ENCODE peak calls at places on chromosome 19, in five cellular contexts. N, R, D, K and L are unnamed samples.

GRCh38 chr19:48481191-48481500 is 12.0 kb downstream of the CYTH2 start:
- ATAC-seq in N (no peak), R (no peak), D (no peak), K (no peak), L (peak)

GRCh38 chr19:33349319-33350289 is 23.9 kb upstream of the CEBPG start:
- ATAC-seq in N (peak), R (no peak), D (no peak), K (no peak), L (no peak)

GRCh38 chr19:33740811-33741396 is 55.8 kb upstream of the KCTD15 start:
- ATAC-seq in N (peak), R (no peak), D (no peak), K (peak), L (no peak)

GRCh38 chr19:10389863-10390262 is 9.5 kb upstream of the TYK2 start:
- ATAC-seq in N (no peak), R (no peak), D (peak), K (peak), L (no peak)

GRCh38 chr19:4589579-4590410 is 30.3 kb upstream of the SEMA6B start:
- ATAC-seq in N (peak), R (no peak), D (peak), K (peak), L (no peak)

GRCh38 chr19:19543640-19544039 is 5.6 kb downstream of the CILP2 start:
- ATAC-seq in N (no peak), R (no peak), D (no peak), K (no peak), L (no peak)

GRCh38 chr19:55070755-55071502 is 4.7 kb upstream of the EPS8L1 start:
- ATAC-seq in N (no peak), R (peak), D (peak), K (peak), L (no peak)

GRCh38 chr19:43432866-43433673 is 18.4 kb downstream of the TEX101 start:
- ATAC-seq in N (peak), R (peak), D (peak), K (peak), L (peak)

GRCh38 chr19:29715695-29716581 is 877 bp upstream of the C19orf12 start:
- ATAC-seq in N (peak), R (no peak), D (peak), K (peak), L (peak)

GRCh38 chr19:10740798-10741197 is 22.9 kb downstream of the DNM2 start:
- ATAC-seq in N (no peak), R (no peak), D (no peak), K (peak), L (no peak)

GRCh38 chr19:1624458-1624857 is 19.2 kb upstream of the UQCR11 start:
- ATAC-seq in N (no peak), R (no peak), D (peak), K (peak), L (peak)

GRCh38 chr19:5127710-5128109 is 158.8 kb downstream of the KDM4B start:
- ATAC-seq in N (no peak), R (peak), D (no peak), K (peak), L (no peak)

GRCh38 chr19:1840541-1841115 is 7.7 kb downstream of the REXO1 start:
- ATAC-seq in N (peak), R (no peak), D (no peak), K (peak), L (peak)

GRCh38 chr19:19026299-19026971 is 6.9 kb downstream of the SUGP2 start:
- ATAC-seq in N (peak), R (peak), D (peak), K (peak), L (no peak)

GRCh38 chr19:4115818-4116385 is 8.0 kb downstream of the MAP2K2 start:
- ATAC-seq in N (no peak), R (no peak), D (peak), K (no peak), L (no peak)

GRCh38 chr19:15779756-15780476 is 7.5 kb upstream of the OR10H5 start:
- ATAC-seq in N (peak), R (peak), D (no peak), K (no peak), L (peak)

GRCh38 chr19:58558066-58558622 is at the start of gene UBE2M:
- ATAC-seq in N (no peak), R (no peak), D (no peak), K (no peak), L (no peak)

DNA sequence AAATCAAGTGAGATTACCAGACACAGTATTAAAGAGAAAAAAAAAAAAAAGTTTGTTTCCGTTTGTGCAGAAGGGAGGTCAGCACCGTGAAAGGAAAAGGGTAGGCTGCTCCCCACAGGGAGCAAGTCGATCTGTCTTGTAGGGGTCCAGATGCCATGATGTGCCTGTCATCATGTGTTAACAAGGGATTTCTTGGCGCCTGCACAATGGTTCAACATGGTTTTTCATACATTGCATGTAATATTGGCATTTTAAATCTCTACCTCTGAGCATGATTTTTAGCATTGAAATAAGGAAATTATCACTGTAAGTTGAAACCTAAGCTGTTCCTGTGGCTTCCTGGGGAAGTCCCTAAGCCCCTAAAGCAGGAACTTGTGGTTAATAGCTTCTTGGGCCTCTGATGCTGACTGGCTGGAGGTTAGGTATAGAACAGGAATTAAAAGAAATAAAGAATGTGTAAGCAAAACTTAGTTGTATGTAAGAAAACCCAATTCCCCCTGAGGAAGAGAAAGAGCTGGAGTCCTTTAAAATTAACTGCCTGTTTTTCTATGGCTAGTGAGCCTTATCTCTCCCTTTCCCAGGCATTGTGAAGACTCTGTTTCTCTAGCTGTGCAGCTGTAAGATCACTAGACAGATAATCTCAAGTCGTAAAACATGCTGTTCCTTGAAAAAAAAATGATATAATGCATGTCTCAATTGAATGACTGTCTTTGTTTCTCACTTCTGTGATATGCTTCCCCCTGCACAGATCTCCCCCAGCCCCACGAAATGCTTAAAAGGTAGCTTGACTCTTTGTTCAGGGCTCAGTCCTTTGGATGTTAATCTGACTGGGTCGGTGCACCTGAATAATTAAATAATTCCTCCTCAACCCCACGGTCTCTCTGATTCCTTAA is 7.4 kb upstream of the FCGBP start:
- ATAC-seq in N (no peak), R (no peak), D (peak), K (no peak), L (no peak)
- TF ChIP-seq POLR2AphosphoS5 in N (no peak), R (no peak), D (no peak), K (no peak), L (no peak)

DNA sequence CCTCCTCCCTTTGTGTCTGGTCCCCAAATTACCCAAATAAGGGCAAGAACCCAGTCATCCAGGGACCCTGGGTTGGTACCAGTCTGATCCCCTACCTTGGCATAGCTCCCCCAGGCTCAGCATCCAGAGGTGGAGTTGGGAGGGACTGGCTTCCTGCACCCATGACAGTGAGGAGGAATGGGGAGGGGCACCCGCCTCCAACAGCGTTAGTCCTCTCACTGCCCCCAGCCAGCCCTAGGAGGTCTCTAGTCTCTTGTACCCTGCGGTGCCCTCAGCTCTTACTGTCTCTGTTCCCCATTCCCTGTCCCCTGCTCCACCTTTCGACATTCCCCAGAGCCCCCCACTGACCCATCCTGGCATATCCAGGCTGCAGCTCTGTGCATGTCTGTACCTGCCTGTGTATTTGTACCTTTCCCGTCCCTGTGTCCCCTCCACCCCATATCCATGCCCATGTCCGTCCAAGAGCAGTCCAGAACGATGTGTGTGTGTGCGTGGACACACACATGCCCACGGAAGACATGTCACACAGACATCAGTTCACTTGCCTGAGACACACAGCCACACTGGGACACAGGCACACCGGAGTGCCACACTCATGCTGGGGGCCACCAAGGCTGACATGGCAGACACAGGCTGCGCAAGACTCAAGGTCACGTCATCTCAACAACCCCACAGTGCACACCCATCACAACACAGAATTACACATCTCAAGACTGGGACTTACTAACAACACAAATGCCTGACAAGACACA is 17.8 kb downstream of the ERFL start:
- ATAC-seq in N (no peak), R (no peak), D (no peak), K (no peak), L (no peak)
- TF ChIP-seq EP300 in N (no peak), R (no peak), D (no peak), K (no peak), L (no peak)

DNA sequence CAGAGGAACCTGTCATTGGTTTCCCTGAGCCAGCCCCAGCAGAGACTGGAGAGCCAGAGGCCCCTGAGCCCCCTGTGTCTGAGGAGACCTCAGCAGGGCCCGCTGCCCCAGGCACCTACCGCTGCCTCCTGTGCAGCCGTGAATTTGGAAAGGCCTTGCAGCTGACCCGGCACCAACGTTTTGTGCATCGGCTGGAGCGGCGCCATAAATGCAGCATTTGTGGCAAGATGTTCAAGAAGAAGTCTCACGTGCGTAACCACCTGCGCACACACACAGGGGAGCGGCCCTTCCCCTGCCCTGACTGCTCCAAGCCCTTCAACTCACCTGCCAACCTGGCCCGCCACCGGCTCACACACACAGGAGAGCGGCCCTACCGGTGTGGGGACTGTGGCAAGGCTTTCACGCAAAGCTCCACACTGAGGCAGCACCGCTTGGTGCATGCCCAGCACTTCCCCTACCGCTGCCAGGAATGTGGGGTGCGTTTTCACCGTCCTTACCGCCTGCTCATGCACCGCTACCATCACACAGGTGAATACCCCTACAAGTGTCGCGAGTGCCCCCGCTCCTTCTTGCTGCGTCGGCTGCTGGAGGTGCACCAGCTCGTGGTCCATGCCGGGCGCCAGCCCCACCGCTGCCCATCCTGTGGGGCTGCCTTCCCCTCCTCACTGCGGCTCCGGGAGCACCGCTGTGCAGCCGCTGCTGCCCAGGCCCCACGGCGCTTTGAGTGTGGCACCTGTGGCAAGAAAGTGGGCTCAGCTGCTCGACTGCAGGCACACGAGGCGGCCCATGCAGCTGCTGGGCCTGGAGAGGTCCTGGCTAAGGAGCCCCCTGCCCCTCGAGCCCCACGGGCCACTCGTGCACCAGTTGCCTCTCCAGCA is 4.2 kb downstream of the ZNF574 start:
- ATAC-seq in N (no peak), R (no peak), D (no peak), K (no peak), L (no peak)
- TF ChIP-seq POLR2AphosphoS5 in N (no peak), R (no peak), D (no peak), K (peak), L (no peak)

GRCh38 chr19:17778621-17779280 is 16.2 kb upstream of the B3GNT3 start:
- ATAC-seq in N (peak), R (peak), D (no peak), K (peak), L (peak)
- TF ChIP-seq EP300 in N (no peak), R (no peak), D (no peak), K (no peak), L (no peak)

GRCh38 chr19:17805427-17805826 is 10.5 kb downstream of the B3GNT3 start:
- ATAC-seq in N (no peak), R (no peak), D (no peak), K (no peak), L (no peak)

GRCh38 chr19:17802137-17802858 is 7.4 kb downstream of the B3GNT3 start:
- ATAC-seq in N (no peak), R (no peak), D (no peak), K (no peak), L (no peak)

GRCh38 chr19:17807731-17808316 is 12.9 kb downstream of the B3GNT3 start:
- ATAC-seq in N (no peak), R (no peak), D (no peak), K (no peak), L (no peak)

GRCh38 chr19:17806945-17807344 is 12.0 kb downstream of the B3GNT3 start:
- ATAC-seq in N (no peak), R (no peak), D (peak), K (no peak), L (no peak)

DNA sequence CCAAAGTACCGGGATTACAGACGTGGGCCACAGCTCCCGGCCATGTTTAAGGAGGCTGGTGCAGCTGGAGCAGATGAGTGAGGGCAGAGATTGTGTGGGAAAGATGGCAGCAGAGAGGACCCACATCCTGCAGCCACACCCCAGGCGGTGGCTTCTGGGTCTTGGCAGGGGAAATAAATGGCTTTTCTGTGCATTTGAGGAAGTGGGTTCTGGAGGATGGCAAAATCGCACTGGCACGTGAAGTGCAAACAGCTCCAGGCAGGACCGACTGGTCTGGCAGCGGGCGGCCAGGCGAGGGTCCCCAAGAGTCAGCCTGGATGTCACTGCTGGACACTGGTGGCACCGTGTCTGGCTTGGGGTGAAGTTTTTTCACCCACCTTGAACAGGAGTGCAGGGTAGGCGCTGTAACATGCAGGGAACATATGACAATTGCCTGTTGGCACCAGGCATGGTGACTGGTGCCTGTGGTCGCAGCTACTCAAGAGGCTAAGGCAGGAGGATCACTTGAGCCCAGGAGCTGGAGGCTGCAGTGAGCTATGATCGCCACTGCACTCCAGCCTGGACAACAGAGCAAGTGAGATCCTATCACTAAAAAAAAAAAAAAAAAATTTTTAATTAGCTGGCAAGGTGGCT is 8.4 kb downstream of the B3GNT3 start:
- ATAC-seq in N (no peak), R (no peak), D (peak), K (no peak), L (no peak)
- TF ChIP-seq POLR2AphosphoS5 in N (no peak), R (no peak), D (no peak), K (no peak), L (no peak)

DNA sequence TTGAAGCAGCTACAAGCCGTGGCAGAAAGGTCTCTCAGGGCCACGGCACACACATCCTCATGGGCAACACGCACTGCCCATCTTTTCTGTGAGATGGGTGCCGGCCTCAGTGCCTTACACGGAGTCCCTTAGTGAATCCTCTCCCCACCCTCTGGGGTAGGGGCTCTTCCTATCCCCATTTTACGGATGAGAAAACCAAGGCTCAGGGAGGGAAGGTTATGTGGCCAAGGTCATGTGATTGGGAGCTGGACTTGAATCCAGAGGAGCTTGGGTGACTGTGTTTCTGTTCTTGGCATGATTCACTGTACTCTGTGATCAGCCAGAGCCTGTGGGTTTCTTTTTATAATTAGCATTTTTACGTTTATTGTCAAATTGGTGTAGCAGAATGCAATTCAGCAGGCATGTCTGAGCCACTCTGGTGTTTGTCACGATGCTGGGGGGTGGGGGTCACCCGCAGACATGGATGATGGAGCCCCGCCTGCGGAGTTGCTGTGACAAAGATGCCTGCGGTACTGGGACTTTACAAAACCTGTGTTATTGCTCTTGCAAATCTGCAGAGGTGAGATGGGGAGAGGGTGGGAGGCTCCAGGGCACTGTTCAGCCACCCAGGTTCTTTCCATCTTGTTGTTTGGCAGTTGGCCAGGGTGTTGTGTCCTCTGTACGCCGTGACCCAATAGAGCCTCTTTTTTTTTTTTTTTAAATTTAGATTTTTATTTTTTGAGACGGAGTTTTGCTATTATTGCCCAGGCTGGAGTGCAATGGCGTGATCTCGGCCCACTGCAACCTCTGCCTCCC is 4.5 kb downstream of the SCN1B start:
- ATAC-seq in N (no peak), R (no peak), D (no peak), K (no peak), L (no peak)
- TF ChIP-seq EP300 in N (no peak), R (no peak), D (no peak), K (no peak), L (no peak)

DNA sequence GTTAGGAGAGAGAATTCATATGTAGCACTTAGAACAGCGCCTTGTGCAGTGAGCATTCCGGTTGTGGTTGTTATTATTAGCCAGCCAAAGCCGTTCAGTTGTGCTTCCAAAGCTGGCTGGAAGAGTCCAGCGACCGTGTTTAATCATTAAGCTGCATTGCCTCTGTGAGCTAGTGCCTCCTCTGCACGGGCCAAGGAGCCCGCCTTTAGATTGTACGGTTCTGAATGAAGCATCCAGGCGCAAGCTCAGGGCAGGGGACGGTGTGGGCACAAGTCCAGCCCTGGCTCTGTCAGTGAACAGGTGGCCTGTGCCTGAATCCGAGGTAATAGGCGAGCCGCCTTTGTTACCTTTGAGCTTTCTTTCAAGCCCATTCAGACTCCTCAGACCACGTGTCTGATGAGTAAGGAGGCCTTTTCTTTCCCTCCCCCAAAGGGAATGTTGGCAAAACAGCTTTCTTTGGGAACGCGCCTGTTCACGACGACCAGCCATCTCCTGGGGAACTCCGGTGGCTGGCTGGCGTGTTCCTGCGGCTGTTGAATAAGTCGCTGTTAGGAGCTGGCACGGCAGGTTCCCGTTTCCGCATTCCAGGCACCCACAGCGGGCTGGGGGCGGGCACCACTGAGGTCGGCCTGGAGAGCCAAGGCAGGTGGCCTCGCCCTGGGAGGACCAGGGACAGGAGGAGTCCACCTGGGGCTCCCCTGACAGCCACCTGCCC is 25.1 kb downstream of the SIPA1L3 start:
- ATAC-seq in N (peak), R (peak), D (peak), K (no peak), L (peak)
- TF ChIP-seq POLR2AphosphoS5 in N (peak), R (no peak), D (no peak), K (no peak), L (no peak)

GRCh38 chr19:57280165-57280912 is at the start of gene ZNF460:
- ATAC-seq in N (peak), R (peak), D (peak), K (peak), L (peak)
- TF ChIP-seq EP300 in N (no peak), R (no peak), D (no peak), K (no peak), L (no peak)

GRCh38 chr19:44774614-44775013 is 3.1 kb upstream of the CBLC start:
- ATAC-seq in N (no peak), R (no peak), D (no peak), K (no peak), L (no peak)

GRCh38 chr19:44765949-44766335 is 11.7 kb upstream of the CBLC start:
- ATAC-seq in N (no peak), R (no peak), D (no peak), K (no peak), L (no peak)

GRCh38 chr19:44767295-44768180 is 10.2 kb upstream of the CBLC start:
- ATAC-seq in N (no peak), R (no peak), D (peak), K (no peak), L (no peak)

GRCh38 chr19:44772969-44773368 is 4.7 kb upstream of the CBLC start:
- ATAC-seq in N (no peak), R (no peak), D (no peak), K (no peak), L (no peak)

GRCh38 chr19:44770550-44771257 is 7.0 kb upstream of the CBLC start:
- ATAC-seq in N (peak), R (peak), D (peak), K (peak), L (peak)
- TF ChIP-seq POLR2AphosphoS5 in N (no peak), R (peak), D (no peak), K (no peak), L (no peak)